ENCODE peak calls at places on chromosome 2, in nine cellular contexts. One of them, this sample, is unnamed.

GRCh38 chr2:119064567-119064966 is 94.0 kb downstream of the C1QL2 start:
- DNase-seq in HepG2: no peak
- DNase-seq in transverse colon: no peak
- DNase-seq in K562: no peak
- DNase-seq in suprapubic skin: no peak
- DNase-seq in tibial nerve: no peak
- DNase-seq in stomach: no peak
- DNase-seq in sigmoid colon: no peak
- DNase-seq in A549: no peak
- DNase-seq in this sample: no peak

GRCh38 chr2:112195167-112195766 is 57.1 kb downstream of the FBLN7 start:
- DNase-seq in suprapubic skin: no peak
- DNase-seq in transverse colon: no peak
- DNase-seq in tibial nerve: no peak
- DNase-seq in A549: no peak
- DNase-seq in K562: no peak
- DNase-seq in sigmoid colon: no peak
- DNase-seq in HepG2: peak; percentile 11
- DNase-seq in stomach: no peak
- DNase-seq in this sample: no peak

GRCh38 chr2:199659207-199659606 is 191.8 kb downstream of the FTCDNL1 start:
- DNase-seq in A549: no peak
- DNase-seq in HepG2: no peak
- DNase-seq in sigmoid colon: no peak
- DNase-seq in tibial nerve: no peak
- DNase-seq in transverse colon: no peak
- DNase-seq in K562: peak; percentile 59
- DNase-seq in suprapubic skin: no peak
- DNase-seq in stomach: no peak
- DNase-seq in this sample: no peak

GRCh38 chr2:105373895-105374401 is 24.9 kb downstream of the FHL2 start:
- DNase-seq in A549: no peak
- DNase-seq in stomach: no peak
- DNase-seq in suprapubic skin: no peak
- DNase-seq in HepG2: no peak
- DNase-seq in transverse colon: no peak
- DNase-seq in tibial nerve: no peak
- DNase-seq in K562: no peak
- DNase-seq in sigmoid colon: no peak
- DNase-seq in this sample: no peak

GRCh38 chr2:121233486-121234110 is 51.4 kb downstream of the TFCP2L1 start:
- DNase-seq in transverse colon: no peak
- DNase-seq in A549: no peak
- DNase-seq in stomach: no peak
- DNase-seq in K562: no peak
- DNase-seq in sigmoid colon: no peak
- DNase-seq in HepG2: no peak
- DNase-seq in tibial nerve: no peak
- DNase-seq in suprapubic skin: no peak
- DNase-seq in this sample: no peak

GRCh38 chr2:79757526-79757925 is 244.7 kb downstream of the CTNNA2 start:
- DNase-seq in tibial nerve: no peak
- DNase-seq in transverse colon: peak; percentile 63
- DNase-seq in HepG2: no peak
- DNase-seq in stomach: no peak
- DNase-seq in sigmoid colon: no peak
- DNase-seq in A549: no peak
- DNase-seq in K562: no peak
- DNase-seq in suprapubic skin: no peak
- DNase-seq in this sample: no peak

GRCh38 chr2:101718993-101719571 is 21.6 kb downstream of the MAP4K4 start:
- DNase-seq in tibial nerve: no peak
- DNase-seq in K562: no peak
- DNase-seq in stomach: no peak
- DNase-seq in HepG2: no peak
- DNase-seq in sigmoid colon: no peak
- DNase-seq in A549: no peak
- DNase-seq in transverse colon: no peak
- DNase-seq in suprapubic skin: no peak
- DNase-seq in this sample: no peak

GRCh38 chr2:159516241-159516758 is 100.0 kb downstream of the BAZ2B start:
- DNase-seq in tibial nerve: no peak
- DNase-seq in suprapubic skin: no peak
- DNase-seq in transverse colon: peak; percentile 23
- DNase-seq in K562: peak; percentile 20
- DNase-seq in stomach: no peak
- DNase-seq in HepG2: peak; percentile 35
- DNase-seq in sigmoid colon: no peak
- DNase-seq in A549: peak; percentile 18
- DNase-seq in this sample: no peak

GRCh38 chr2:38666578-38666926 is 638 bp downstream of the GALM start:
- DNase-seq in stomach: peak; percentile 44
- DNase-seq in suprapubic skin: no peak
- DNase-seq in HepG2: peak; percentile 66
- DNase-seq in tibial nerve: no peak
- DNase-seq in K562: peak; percentile 34
- DNase-seq in sigmoid colon: no peak
- DNase-seq in transverse colon: peak; percentile 78
- DNase-seq in A549: no peak
- DNase-seq in this sample: no peak

GRCh38 chr2:31137211-31138036 is 816 bp downstream of the GALNT14 start:
- DNase-seq in suprapubic skin: no peak
- DNase-seq in tibial nerve: no peak
- DNase-seq in stomach: no peak
- DNase-seq in sigmoid colon: no peak
- DNase-seq in transverse colon: no peak
- DNase-seq in HepG2: no peak
- DNase-seq in A549: peak; percentile 72
- DNase-seq in K562: no peak
- DNase-seq in this sample: no peak

DNA sequence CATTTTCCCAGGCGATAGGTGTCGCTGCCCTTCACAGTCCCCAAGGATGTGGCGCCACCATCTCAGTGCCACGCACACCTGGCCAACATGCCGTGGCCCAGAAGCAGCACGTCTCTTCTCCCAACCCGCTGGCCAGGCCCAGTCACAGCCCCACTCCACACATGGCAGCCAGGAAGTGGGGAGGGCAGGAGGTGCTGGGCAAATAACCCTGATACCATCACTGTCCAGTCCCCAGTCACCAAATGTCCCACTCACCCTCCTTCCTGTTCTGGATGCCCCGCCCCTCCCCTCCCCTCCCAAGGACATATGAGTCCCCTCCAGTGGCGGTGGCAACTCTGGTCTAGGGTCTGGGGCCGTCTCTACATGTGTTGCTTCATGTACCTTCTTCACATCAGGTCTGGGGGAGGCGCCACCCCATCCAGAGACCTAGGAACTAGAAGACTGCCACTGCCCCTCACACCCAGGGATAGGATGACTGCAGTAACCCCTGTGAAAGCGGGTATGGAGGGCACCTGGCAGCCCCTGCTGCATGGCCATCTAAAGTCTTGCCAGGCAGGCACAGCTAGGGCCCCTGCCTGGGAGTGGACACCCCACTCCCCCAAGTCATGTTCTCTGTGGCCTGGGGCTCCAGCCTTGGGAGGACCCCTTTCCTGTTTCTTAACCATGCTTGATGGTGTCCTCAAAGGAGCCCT is 7.3 kb upstream of the CAPN10 start:
- DNase-seq in A549: no peak
- DNase-seq in transverse colon: no peak
- DNase-seq in stomach: no peak
- DNase-seq in sigmoid colon: no peak
- DNase-seq in tibial nerve: no peak
- DNase-seq in K562: no peak
- DNase-seq in HepG2: no peak
- DNase-seq in suprapubic skin: no peak
- DNase-seq in this sample: no peak
- TF ChIP-seq POLR2A in A549: no peak
- TF ChIP-seq POLR2A in transverse colon: no peak
- TF ChIP-seq POLR2A in stomach: no peak
- TF ChIP-seq POLR2A in sigmoid colon: no peak
- TF ChIP-seq POLR2A in tibial nerve: no peak
- TF ChIP-seq POLR2A in K562: no peak
- TF ChIP-seq POLR2A in HepG2: no peak
- TF ChIP-seq POLR2A in suprapubic skin: no peak
- TF ChIP-seq POLR2A in this sample: no peak

GRCh38 chr2:226184940-226185575 is 614.6 kb downstream of the IRS1 start:
- DNase-seq in transverse colon: no peak
- DNase-seq in HepG2: no peak
- DNase-seq in K562: no peak
- DNase-seq in stomach: no peak
- DNase-seq in suprapubic skin: no peak
- DNase-seq in A549: peak; percentile 5
- DNase-seq in sigmoid colon: no peak
- DNase-seq in tibial nerve: no peak
- DNase-seq in this sample: peak; percentile 19
- TF ChIP-seq EP300 in transverse colon: no peak
- TF ChIP-seq EP300 in HepG2: no peak
- TF ChIP-seq EP300 in K562: no peak
- TF ChIP-seq EP300 in stomach: no peak
- TF ChIP-seq EP300 in suprapubic skin: no peak
- TF ChIP-seq EP300 in A549: no peak
- TF ChIP-seq EP300 in sigmoid colon: no peak
- TF ChIP-seq EP300 in tibial nerve: no peak
- TF ChIP-seq EP300 in this sample: no peak

GRCh38 chr2:14632133-14632936 is at the start of gene LRATD1:
- DNase-seq in tibial nerve: peak; percentile 63
- DNase-seq in suprapubic skin: peak; percentile 85
- DNase-seq in transverse colon: peak; percentile 95
- DNase-seq in HepG2: peak; percentile 50
- DNase-seq in A549: peak; percentile 27
- DNase-seq in sigmoid colon: peak; percentile 93
- DNase-seq in stomach: peak; percentile 94
- DNase-seq in K562: peak; percentile 65
- DNase-seq in this sample: peak; percentile 89
- TF ChIP-seq POLR2A in tibial nerve: peak; percentile 43
- TF ChIP-seq POLR2A in suprapubic skin: peak; percentile 53
- TF ChIP-seq POLR2A in transverse colon: peak; percentile 99
- TF ChIP-seq POLR2A in HepG2: no peak
- TF ChIP-seq POLR2A in A549: no peak
- TF ChIP-seq POLR2A in sigmoid colon: peak; percentile 44
- TF ChIP-seq POLR2A in stomach: no peak
- TF ChIP-seq POLR2A in K562: no peak
- TF ChIP-seq POLR2A in this sample: peak; percentile 67

DNA sequence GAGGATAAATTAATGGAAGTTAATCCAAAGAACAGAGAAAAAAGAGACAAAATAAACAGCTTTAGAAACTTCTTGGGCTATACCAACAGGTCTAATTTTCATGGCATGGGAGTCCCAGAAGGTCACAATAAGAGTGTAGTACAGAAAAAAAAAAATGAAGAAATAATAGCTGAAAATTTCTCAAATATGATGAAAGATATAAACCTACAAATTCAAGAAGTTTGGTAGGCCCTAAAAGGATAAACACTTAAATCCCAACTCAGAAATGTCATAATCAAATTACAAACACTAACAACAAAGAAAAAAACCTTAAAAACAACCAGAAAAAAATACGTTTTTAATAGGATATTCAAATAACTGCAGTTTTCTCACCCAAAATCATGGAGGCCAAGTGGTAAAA is 229.3 kb upstream of the ZEB2 start:
- DNase-seq in K562: no peak
- DNase-seq in stomach: no peak
- DNase-seq in sigmoid colon: no peak
- DNase-seq in transverse colon: no peak
- DNase-seq in A549: no peak
- DNase-seq in suprapubic skin: no peak
- DNase-seq in tibial nerve: no peak
- DNase-seq in HepG2: no peak
- DNase-seq in this sample: no peak
- TF ChIP-seq EP300 in K562: no peak
- TF ChIP-seq EP300 in stomach: no peak
- TF ChIP-seq EP300 in sigmoid colon: no peak
- TF ChIP-seq EP300 in transverse colon: no peak
- TF ChIP-seq EP300 in A549: no peak
- TF ChIP-seq EP300 in suprapubic skin: no peak
- TF ChIP-seq EP300 in tibial nerve: no peak
- TF ChIP-seq EP300 in HepG2: no peak
- TF ChIP-seq EP300 in this sample: no peak

This sample was measured in ovary.